ENCODE peak calls at places on chromosomes 16 and 17, in nine cellular contexts. W is nephron progenitor cell, J is tibial nerve, I is HepG2, L is A549, Y is dorsolateral prefrontal cortex, N is spleen, T is upper lobe of right lung, K is lower leg skin. G is an unnamed sample.

GRCh38 chr16:86002178-86002577 is 103.2 kb downstream of the IRF8 start:
- DNase-seq in L (no peak), Y (no peak), N (no peak), J (no peak), T (no peak), K (no peak), I (no peak), W (no peak), G (no peak)

GRCh38 chr16:86289907-86290306 is 220.4 kb upstream of the FOXF1 start:
- DNase-seq in W (no peak), T (no peak), N (no peak), K (no peak), I (no peak), Y (no peak), L (no peak), J (no peak), G (no peak)

GRCh38 chr16:9521749-9522370 is 430.4 kb downstream of the HAPSTR1 start:
- DNase-seq in T (no peak), Y (no peak), K (no peak), N (no peak), W (peak), J (no peak), I (peak), L (no peak), G (no peak)

GRCh38 chr17:10547351-10547750 is 2.1 kb downstream of the MYH2 start:
- DNase-seq in W (no peak), Y (no peak), T (no peak), K (no peak), I (no peak), N (no peak), L (no peak), J (no peak), G (no peak)

GRCh38 chr17:45813051-45813731 is 29.1 kb downstream of the CRHR1 start:
- DNase-seq in K (no peak), J (no peak), L (no peak), W (peak), I (no peak), N (no peak), Y (peak), T (no peak), G (no peak)

GRCh38 chr16:1923299-1924034 is 5.3 kb upstream of the HS3ST6 start:
- DNase-seq in W (peak), K (peak), T (no peak), Y (no peak), J (no peak), L (peak), N (no peak), I (peak), G (no peak)

GRCh38 chr17:63156986-63157385 is 191.0 kb downstream of the TANC2 start:
- DNase-seq in J (no peak), K (no peak), T (no peak), W (no peak), N (no peak), L (no peak), Y (no peak), I (no peak), G (no peak)

GRCh38 chr17:6160188-6160555 is 90.0 kb downstream of the WSCD1 start:
- DNase-seq in W (no peak), N (no peak), K (no peak), T (peak), J (no peak), Y (no peak), I (no peak), L (no peak), G (no peak)

GRCh38 chr17:16492613-16493290 is 759 bp upstream of the LRRC75A start:
- DNase-seq in W (no peak), Y (no peak), K (no peak), T (no peak), L (no peak), I (no peak), N (no peak), J (no peak), G (no peak)

GRCh38 chr17:60328679-60329078 is 63.3 kb downstream of the USP32 start:
- DNase-seq in T (no peak), I (no peak), J (no peak), N (no peak), Y (no peak), K (no peak), L (no peak), W (no peak), G (no peak)

GRCh38 chr17:73267648-73268537 is 6.2 kb upstream of the CPSF4L start:
- DNase-seq in J (no peak), N (no peak), K (no peak), T (no peak), W (no peak), I (peak), Y (peak), L (no peak), G (no peak)

GRCh38 chr16:87723224-87723619 is 42.6 kb downstream of the KLHDC4 start:
- DNase-seq in W (no peak), N (peak), J (peak), Y (peak), I (no peak), K (peak), T (peak), L (no peak), G (no peak)
- TF ChIP-seq CTCF in W (no peak), N (no peak), J (no peak), Y (no peak), I (no peak), K (no peak), T (no peak), L (no peak), G (no peak)

DNA sequence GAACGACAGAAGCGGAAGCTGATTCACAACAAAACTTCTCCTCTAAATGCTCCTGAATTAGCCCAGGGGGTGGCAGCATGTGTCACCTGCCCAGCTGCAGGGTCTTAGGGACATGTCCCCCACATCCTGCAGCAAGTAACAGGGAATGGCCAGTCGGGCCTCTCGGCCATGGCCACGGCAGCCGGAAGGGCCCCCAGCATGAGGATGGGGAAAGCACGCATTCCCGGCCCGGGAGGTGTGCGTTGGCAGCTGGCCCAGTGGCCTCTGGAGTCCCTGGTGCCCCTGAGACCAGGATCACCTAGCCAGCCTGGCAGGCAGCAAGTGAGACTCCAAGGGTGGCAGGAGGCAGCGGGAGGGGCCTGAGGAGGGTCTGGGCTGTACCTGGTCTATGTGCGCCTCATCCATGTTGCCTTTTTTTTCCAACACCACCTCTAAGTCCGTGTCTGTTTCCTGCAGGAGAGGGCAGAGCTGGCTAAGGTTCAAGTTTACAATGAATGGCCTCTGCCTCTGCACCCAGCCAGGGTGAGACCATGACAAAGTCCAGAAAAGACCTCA is 7.0 kb downstream of the KNOP1 start:
- DNase-seq in Y (no peak), W (no peak), I (no peak), N (peak), T (no peak), K (no peak), J (no peak), L (no peak), G (no peak)
- TF ChIP-seq CTCF in Y (no peak), W (no peak), I (peak), N (no peak), T (no peak), K (no peak), J (no peak), L (no peak), G (no peak)

DNA sequence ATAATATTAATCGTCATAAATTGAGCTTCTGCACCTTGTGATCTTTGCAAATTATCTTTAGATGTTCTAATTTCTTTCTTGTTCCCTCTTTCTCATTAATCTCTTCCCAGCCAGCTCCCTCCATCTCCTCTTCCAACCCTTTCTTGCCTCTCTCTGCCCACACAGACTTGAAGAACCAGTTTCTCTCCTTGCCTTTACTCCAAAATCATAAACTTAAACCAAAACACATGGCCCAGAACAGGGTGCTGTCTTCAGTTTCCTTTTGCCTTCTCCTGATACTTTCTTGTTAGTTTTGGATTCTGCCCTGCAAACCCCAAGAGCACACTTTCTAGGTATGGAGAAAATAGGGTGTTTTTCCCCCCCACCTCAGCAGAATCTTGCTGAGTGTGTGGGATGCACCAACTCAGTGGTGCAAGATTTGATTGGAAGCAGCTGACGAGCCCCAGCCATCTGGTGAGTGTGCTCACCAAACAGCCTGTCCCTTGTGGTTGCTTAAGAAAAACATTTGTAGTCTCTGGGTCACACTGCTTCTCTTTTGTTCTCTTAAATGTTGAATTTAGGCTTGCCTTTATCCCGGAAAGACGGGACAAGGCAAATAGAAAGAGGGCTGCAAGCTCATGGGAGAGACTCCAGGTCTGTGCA is 175.8 kb upstream of the MAF start:
- DNase-seq in K (peak), N (no peak), I (no peak), W (no peak), Y (no peak), L (no peak), T (no peak), J (no peak), G (no peak)
- TF ChIP-seq CTCF in K (no peak), N (no peak), I (no peak), W (no peak), Y (no peak), L (no peak), T (peak), J (no peak), G (peak)

DNA sequence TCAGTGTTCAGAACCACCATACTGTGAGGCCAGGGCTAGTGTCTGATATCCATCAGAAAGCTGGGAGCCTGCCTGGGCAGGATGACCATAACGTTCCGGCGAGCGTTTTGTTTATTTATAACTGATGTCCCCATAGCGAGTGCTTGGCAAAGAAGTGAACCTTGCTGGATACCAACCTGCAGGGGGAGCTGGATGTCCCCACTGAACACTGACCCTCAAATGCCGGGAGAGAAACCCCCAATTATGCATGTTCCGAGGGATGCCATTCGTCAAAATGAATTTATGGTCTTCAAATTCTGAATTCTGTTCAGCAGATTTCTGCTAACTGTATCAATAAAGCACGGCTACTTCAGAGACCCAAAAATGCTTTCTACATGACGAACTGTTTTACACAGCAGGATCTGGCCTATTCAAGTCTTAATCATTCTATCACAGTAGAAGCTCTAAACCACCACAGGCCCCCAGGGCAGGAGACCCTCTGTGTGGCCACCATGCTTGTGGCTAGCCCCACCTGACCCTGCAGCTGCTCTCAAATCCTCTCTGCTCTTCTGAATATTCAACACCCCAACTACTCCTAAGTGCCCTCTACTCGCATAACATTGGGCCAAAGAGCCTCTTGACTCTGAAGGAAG is 15.2 kb downstream of the MED24 start:
- DNase-seq in L (peak), T (no peak), K (peak), N (peak), I (peak), W (peak), Y (peak), J (peak), G (no peak)
- TF ChIP-seq CTCF in L (peak), T (peak), K (no peak), N (no peak), I (peak), W (peak), Y (peak), J (peak), G (peak)

GRCh38 chr17:81553018-81553615 is 964 bp upstream of the FAAP100 start:
- DNase-seq in T (peak), N (peak), K (peak), I (peak), W (peak), Y (peak), L (peak), J (peak), G (peak)
- TF ChIP-seq CTCF in T (no peak), N (no peak), K (no peak), I (peak), W (no peak), Y (no peak), L (no peak), J (no peak), G (peak)

GRCh38 chr16:63530208-63530607 is 1494.0 kb upstream of the CDH8 start:
- DNase-seq in L (no peak), N (no peak), W (no peak), T (no peak), Y (no peak), K (no peak), J (no peak), I (no peak), G (no peak)
- TF ChIP-seq CTCF in L (no peak), N (no peak), W (no peak), T (peak), Y (no peak), K (no peak), J (no peak), I (no peak), G (peak)

DNA sequence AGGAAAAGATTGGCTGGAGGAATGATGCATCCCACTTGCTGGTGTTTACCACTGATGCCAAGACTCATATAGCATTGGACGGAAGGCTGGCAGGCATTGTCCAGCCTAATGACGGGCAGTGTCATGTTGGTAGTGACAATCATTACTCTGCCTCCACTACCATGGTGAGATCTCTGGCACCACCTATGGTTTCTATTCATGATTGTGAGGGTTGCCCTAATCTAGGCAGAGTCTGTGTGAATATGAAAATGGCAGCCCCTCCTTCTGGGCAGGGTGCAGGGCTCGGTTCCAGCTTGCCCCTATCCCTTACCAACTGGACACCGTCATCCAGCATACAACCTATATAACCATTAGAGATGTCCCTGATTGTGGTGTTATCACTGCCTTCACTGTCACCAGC is 33.4 kb downstream of the ITGB3 start:
- DNase-seq in I (no peak), W (no peak), Y (no peak), L (no peak), J (no peak), T (no peak), N (no peak), K (no peak), G (no peak)
- TF ChIP-seq CTCF in I (no peak), W (no peak), Y (no peak), L (no peak), J (no peak), T (no peak), N (no peak), K (no peak), G (no peak)

GRCh38 chr16:57386381-57386951 is 14.2 kb downstream of the CX3CL1 start:
- DNase-seq in I (no peak), T (no peak), K (no peak), Y (no peak), J (no peak), W (no peak), N (peak), L (no peak), G (no peak)
- TF ChIP-seq CTCF in I (no peak), T (no peak), K (no peak), Y (no peak), J (no peak), W (no peak), N (no peak), L (no peak), G (no peak)

DNA sequence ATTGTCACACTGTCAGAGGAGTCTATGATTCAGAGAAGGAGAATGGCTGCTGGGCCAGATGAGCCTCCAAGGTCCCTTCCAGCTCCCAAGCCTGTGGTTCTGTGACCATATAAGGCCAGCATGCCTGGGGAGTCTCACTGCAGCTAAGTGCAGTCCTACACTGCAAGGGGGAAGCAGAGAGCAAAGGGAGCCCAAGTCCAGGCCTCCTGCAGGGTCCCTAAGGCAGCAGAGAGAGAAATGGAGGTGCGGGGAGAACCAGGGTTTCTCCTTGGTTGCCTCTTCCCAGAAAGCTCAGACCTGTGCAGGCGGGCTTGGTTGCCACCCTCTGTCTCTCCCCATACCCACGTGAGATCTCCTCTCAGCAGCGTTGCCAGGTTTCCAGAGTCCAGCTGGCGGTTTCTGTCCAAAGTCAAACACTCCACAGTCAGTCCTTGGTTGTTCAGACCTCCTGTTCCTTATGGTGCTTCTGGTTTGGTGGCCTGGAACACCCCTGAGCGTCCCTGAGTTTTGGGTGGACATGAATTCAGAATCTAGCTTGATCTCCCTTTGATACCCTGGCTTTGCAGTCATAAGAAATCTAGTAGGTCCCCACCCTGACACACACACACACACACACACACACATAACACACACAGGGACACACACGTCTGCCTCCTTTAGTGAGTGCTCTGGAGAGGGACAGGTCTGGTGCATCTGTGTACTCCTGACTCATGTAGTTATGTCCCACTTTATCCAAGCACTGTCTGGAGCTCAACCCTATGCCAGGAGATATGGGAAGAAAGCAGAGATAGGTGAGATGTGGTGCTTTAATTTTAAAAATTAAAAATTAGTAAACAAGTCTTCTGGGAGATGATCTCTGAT is 78.8 kb downstream of the GNAO1 start:
- DNase-seq in K (no peak), T (peak), I (peak), Y (peak), N (peak), J (no peak), W (peak), L (no peak), G (no peak)
- TF ChIP-seq CTCF in K (no peak), T (no peak), I (peak), Y (peak), N (no peak), J (no peak), W (no peak), L (no peak), G (peak)